ENCODE peak calls at places on chromosome 12, in six cellular contexts. Z, S, E, I, N and X are unnamed samples.

GRCh38 chr12:116727261-116727660 is 10.6 kb downstream of the SPRING1 start:
- ATAC-seq in Z (peak; percentile 46), S (no peak), E (no peak), I (no peak), N (no peak), X (no peak)

GRCh38 chr12:46908936-46909635 is 83.3 kb upstream of the SLC38A4 start:
- ATAC-seq in Z (no peak), S (no peak), E (no peak), I (no peak), N (no peak), X (no peak)

GRCh38 chr12:31387011-31387410 is 61.1 kb upstream of the SINHCAF start:
- ATAC-seq in Z (no peak), S (no peak), E (no peak), I (no peak), N (no peak), X (no peak)

GRCh38 chr12:49108958-49109404 is 1.7 kb downstream of the LMBR1L start:
- ATAC-seq in Z (no peak), S (no peak), E (peak; percentile 62), I (peak; percentile 39), N (peak; percentile 63), X (peak; percentile 42)

GRCh38 chr12:12210983-12211382 is 55.9 kb downstream of the LRP6 start:
- ATAC-seq in Z (no peak), S (no peak), E (no peak), I (no peak), N (no peak), X (no peak)

GRCh38 chr12:19382111-19382526 is 57.2 kb upstream of the AEBP2 start:
- ATAC-seq in Z (peak; percentile 61), S (peak; percentile 95), E (no peak), I (no peak), N (no peak), X (no peak)

GRCh38 chr12:109433618-109434017 is 43.5 kb downstream of the KCTD10 start:
- ATAC-seq in Z (peak; percentile 92), S (no peak), E (peak; percentile 26), I (peak; percentile 57), N (no peak), X (peak; percentile 22)

GRCh38 chr12:5910790-5911548 is 34.1 kb downstream of the ANO2 start:
- ATAC-seq in Z (no peak), S (no peak), E (no peak), I (no peak), N (no peak), X (no peak)

GRCh38 chr12:29316772-29317171 is 64.2 kb downstream of the ERGIC2 start:
- ATAC-seq in Z (no peak), S (no peak), E (peak; percentile 58), I (peak; percentile 53), N (no peak), X (no peak)

GRCh38 chr12:70732287-70732686 is 95.1 kb upstream of the PTPRB start:
- ATAC-seq in Z (no peak), S (no peak), E (no peak), I (no peak), N (no peak), X (no peak)